ENCODE peak calls at places on chromosome 2, in ten cellular contexts. T is dermis blood vessel endothelial cell; K is upper lobe of right lung; H is NCI-H1436; E is mucosa of descending colon; C is MV-4-11; N is substantia nigra; X is cardiac fibroblast; Z is activated CD4-positive, alpha-beta memory T cell treated with anti-CD3 and anti-CD28 coated beads for 36 hours; S is posterior cingulate gyrus. D is an unnamed sample.

GRCh38 chr2:64283641-64284371 is 139.6 kb upstream of the PELI1 start:
- DNase-seq in N (no peak), H (no peak), Z (peak; percentile 38), E (no peak), T (peak; percentile 28), S (no peak), C (no peak), K (no peak), X (no peak), D (peak; percentile 93)

GRCh38 chr2:50851891-50852290 is 180.0 kb downstream of the NRXN1 start:
- DNase-seq in X (no peak), N (no peak), H (no peak), K (no peak), Z (no peak), S (no peak), E (no peak), C (no peak), T (no peak), D (no peak)

GRCh38 chr2:39938035-39938835 is 159.2 kb upstream of the THUMPD2 start:
- DNase-seq in K (no peak), S (no peak), E (no peak), C (no peak), N (no peak), X (peak; percentile 74), Z (no peak), T (no peak), H (no peak), D (peak; percentile 75)

GRCh38 chr2:113149553-113150257 is 22.3 kb downstream of the IL1RN start:
- DNase-seq in N (no peak), S (no peak), Z (no peak), H (no peak), K (no peak), T (no peak), E (no peak), C (no peak), X (no peak), D (no peak)

GRCh38 chr2:234556848-234557573 is 60.1 kb upstream of the ARL4C start:
- DNase-seq in S (no peak), E (no peak), N (no peak), X (peak; percentile 50), C (no peak), K (no peak), H (no peak), T (peak; percentile 50), Z (no peak), D (no peak)

GRCh38 chr2:38254796-38255195 is 122.3 kb downstream of the ATL2 start:
- DNase-seq in S (no peak), Z (no peak), K (no peak), X (no peak), T (no peak), N (no peak), E (no peak), H (no peak), C (no peak), D (no peak)

GRCh38 chr2:14915983-14916382 is 283.5 kb downstream of the LRATD1 start:
- DNase-seq in C (no peak), S (no peak), X (no peak), K (no peak), T (no peak), H (no peak), Z (no peak), E (no peak), N (no peak), D (no peak)

GRCh38 chr2:178177066-178177679 is 17.1 kb upstream of the OSBPL6 start:
- DNase-seq in H (no peak), E (no peak), N (no peak), C (peak; percentile 65), Z (no peak), T (no peak), K (no peak), X (peak; percentile 47), S (no peak), D (no peak)

GRCh38 chr2:149160701-149161217 is 122.3 kb downstream of the LYPD6B start:
- DNase-seq in S (no peak), K (no peak), H (no peak), C (peak; percentile 95), E (no peak), N (no peak), Z (peak; percentile 43), X (no peak), T (no peak), D (peak; percentile 22)

GRCh38 chr2:219109468-219109867 is 48.7 kb upstream of the IHH start:
- DNase-seq in H (no peak), T (peak; percentile 28), C (peak; percentile 79), N (no peak), X (no peak), S (no peak), K (peak; percentile 73), E (peak; percentile 89), Z (peak; percentile 69), D (no peak)

GRCh38 chr2:174039551-174040416 is 74.6 kb upstream of the SP3 start:
- DNase-seq in Z (peak; percentile 90), E (peak; percentile 96), S (peak; percentile 92), X (peak; percentile 98), C (peak; percentile 98), T (peak; percentile 98), H (peak; percentile 76), N (peak; percentile 62), K (peak; percentile 88), D (peak; percentile 98)

GRCh38 chr2:84850471-84850870 is 30.4 kb downstream of the TRABD2A start:
- DNase-seq in N (no peak), K (no peak), T (no peak), H (no peak), Z (no peak), S (no peak), E (no peak), C (no peak), X (no peak), D (no peak)

GRCh38 chr2:172087191-172087779 is 2.0 kb downstream of the DLX1 start:
- DNase-seq in Z (no peak), H (no peak), N (no peak), S (no peak), C (no peak), T (no peak), E (peak; percentile 3), X (no peak), K (no peak), D (no peak)

GRCh38 chr2:132797551-132797950 is 127.5 kb upstream of the LYPD1 start:
- DNase-seq in K (no peak), E (no peak), H (no peak), X (peak; percentile 88), N (no peak), T (no peak), S (no peak), C (no peak), Z (no peak), D (peak; percentile 8)

GRCh38 chr2:102184018-102184417 is 2.8 kb upstream of the IL1RL2 start:
- DNase-seq in K (no peak), X (no peak), S (no peak), H (no peak), N (no peak), Z (no peak), C (no peak), T (no peak), E (no peak), D (no peak)

GRCh38 chr2:173122936-173123335 is 47.3 kb downstream of the MAP3K20 start:
- DNase-seq in S (no peak), K (no peak), H (no peak), Z (no peak), E (no peak), C (no peak), N (no peak), T (no peak), X (no peak), D (no peak)

GRCh38 chr2:118121986-118122767 is 33.9 kb downstream of the INSIG2 start:
- DNase-seq in E (no peak), S (no peak), N (no peak), X (no peak), C (peak; percentile 64), K (no peak), Z (no peak), H (no peak), T (no peak), D (no peak)

GRCh38 chr2:108594982-108595464 is 60.8 kb downstream of the LIMS1 start:
- DNase-seq in C (peak; percentile 74), N (no peak), X (peak; percentile 95), S (no peak), K (no peak), Z (peak; percentile 45), H (no peak), E (no peak), T (peak; percentile 92), D (peak; percentile 86)

GRCh38 chr2:74584088-74584645 is 29.6 kb downstream of the DOK1 start:
- DNase-seq in E (no peak), X (peak; percentile 75), C (no peak), H (no peak), T (no peak), Z (peak; percentile 66), K (no peak), S (no peak), N (no peak), D (peak; percentile 53)

GRCh38 chr2:229520582-229521221 is 193.7 kb downstream of the DNER start:
- DNase-seq in H (no peak), T (peak; percentile 2), N (no peak), Z (no peak), S (no peak), C (no peak), E (peak; percentile 10), K (no peak), X (no peak), D (no peak)

GRCh38 chr2:11309706-11310105 is 34.7 kb downstream of the ROCK2 start:
- DNase-seq in K (no peak), H (no peak), Z (no peak), N (no peak), X (no peak), E (no peak), T (no peak), C (no peak), S (no peak), D (no peak)

GRCh38 chr2:237465515-237466227 is 21.4 kb upstream of the MLPH start:
- DNase-seq in H (no peak), E (no peak), Z (no peak), C (peak; percentile 28), N (no peak), X (peak; percentile 99), S (no peak), K (peak; percentile 25), T (peak; percentile 87), D (peak; percentile 98)

GRCh38 chr2:231604101-231604684 is 11.5 kb downstream of the TEX44 start:
- DNase-seq in X (no peak), Z (no peak), S (peak; percentile 96), N (peak; percentile 92), H (peak; percentile 89), K (peak; percentile 82), T (no peak), E (peak; percentile 67), C (no peak), D (no peak)

D was measured in fibroblast of villous mesenchyme.